ENCODE peak calls at places on chromosomes 13 and 19, in five cellular contexts. U, Y, C, H and Q are unnamed samples. For H3K9me3 and H3K4me1, the result is how much of the 10 kb centered on the place peaks cover.

GRCh38 chr19:33032218-33032781 is 32.4 kb downstream of the RHPN2 start:
- DNase-seq in C (no peak), H (peak), Y (no peak), U (no peak), Q (no peak)

GRCh38 chr19:55581828-55582223 is 1.2 kb upstream of the ZNF579 start:
- DNase-seq in U (no peak), C (no peak), Y (no peak), H (no peak), Q (no peak)

GRCh38 chr13:48264052-48264451 is 31.0 kb downstream of the ITM2B start:
- DNase-seq in H (no peak), U (no peak), Y (no peak), C (no peak), Q (no peak)

GRCh38 chr19:48862827-48863226 is 5.6 kb downstream of the PLEKHA4 start:
- DNase-seq in H (no peak), C (no peak), Y (no peak), U (no peak), Q (no peak)

GRCh38 chr19:46861691-46862503 is 1.1 kb downstream of the ARHGAP35 start:
- DNase-seq in U (peak), C (no peak), H (peak), Y (peak), Q (peak)

GRCh38 chr13:19845758-19846157 is 17.7 kb downstream of the ZMYM5 start:
- DNase-seq in H (no peak), C (no peak), U (no peak), Y (no peak), Q (peak)

GRCh38 chr19:43675269-43675879 is 5.4 kb upstream of the PLAUR start:
- DNase-seq in H (peak), C (no peak), U (no peak), Y (peak), Q (peak)

GRCh38 chr19:22945560-22945959 is 57.4 kb downstream of the ZNF728 start:
- DNase-seq in U (no peak), Y (no peak), H (no peak), C (no peak), Q (peak)

GRCh38 chr19:49347835-49348234 is 12.6 kb downstream of the CD37 start:
- DNase-seq in H (no peak), U (no peak), Y (no peak), C (no peak), Q (peak)

GRCh38 chr13:41137951-41138350 is 5.3 kb upstream of the KBTBD6 start:
- DNase-seq in Y (no peak), C (no peak), H (no peak), U (no peak), Q (peak)

GRCh38 chr19:44851427-44851826 is 5.3 kb downstream of the NECTIN2 start:
- DNase-seq in C (no peak), U (no peak), H (no peak), Y (no peak), Q (no peak)

GRCh38 chr13:48397744-48398143 is 15.2 kb downstream of the LPAR6 start:
- DNase-seq in H (no peak), C (no peak), U (no peak), Y (no peak), Q (no peak)

GRCh38 chr19:46907880-46908279 is 47.1 kb downstream of the ARHGAP35 start:
- DNase-seq in U (no peak), C (no peak), Y (no peak), H (no peak), Q (no peak)

GRCh38 chr19:1276620-1277007 is 1.3 kb downstream of the FAM174C start:
- DNase-seq in C (no peak), Y (no peak), H (peak), U (no peak), Q (no peak)

GRCh38 chr13:46235259-46235658 is 23.5 kb downstream of the LRRC63 start:
- DNase-seq in U (no peak), H (no peak), Y (no peak), C (no peak), Q (no peak)

GRCh38 chr13:46229251-46229650 is 17.5 kb downstream of the LRRC63 start:
- DNase-seq in Y (no peak), U (no peak), H (no peak), C (no peak), Q (no peak)

GRCh38 chr13:46232281-46232680 is 20.6 kb downstream of the LRRC63 start:
- DNase-seq in Y (no peak), U (no peak), H (no peak), C (no peak), Q (peak)
- H3K9me3 ChIP-seq in Y (under half), U (half or more), H (under half), C (under half), Q (under half)

DNA sequence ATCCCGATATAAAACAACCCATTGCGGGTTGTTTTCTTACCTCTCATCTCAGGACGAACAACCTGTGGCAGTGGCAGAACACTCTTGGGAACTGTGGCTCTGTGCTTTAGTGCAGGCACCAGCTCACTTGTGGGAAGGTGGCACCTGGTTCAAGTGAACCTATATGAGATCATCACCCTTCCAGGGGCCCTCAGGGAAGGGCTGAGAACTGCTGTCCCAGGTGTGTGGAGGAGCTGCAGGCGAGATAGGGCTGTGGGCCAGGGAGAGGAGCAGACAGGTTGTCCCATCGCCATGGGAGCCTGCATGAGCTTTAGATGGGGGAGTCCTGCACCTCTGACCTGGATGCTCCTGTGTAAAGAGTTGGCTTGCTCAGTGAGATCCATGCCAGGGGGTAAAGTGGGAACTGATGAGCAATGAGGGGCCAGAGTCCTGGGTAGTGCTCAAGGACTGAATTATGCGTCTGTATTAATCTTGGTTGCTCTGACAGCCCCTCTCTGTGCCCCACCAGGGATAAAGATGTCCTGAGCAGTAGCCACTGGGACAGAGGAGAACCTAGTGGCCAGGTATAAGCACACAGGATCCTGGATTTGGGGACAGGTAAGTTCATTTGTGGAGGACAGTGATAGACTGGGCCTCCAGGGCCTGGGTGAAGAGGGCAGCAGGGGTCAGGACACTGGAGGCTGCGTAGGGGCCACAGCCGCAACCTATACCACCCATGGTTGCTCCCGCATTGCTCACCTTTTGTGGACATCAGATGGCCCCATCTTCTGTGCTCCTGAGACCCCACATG is 8.7 kb downstream of the CEACAM4 start:
- DNase-seq in C (no peak), H (no peak), Y (no peak), U (no peak), Q (no peak)
- H3K4me1 ChIP-seq in C (under half), H (under half), Y (under half), U (under half), Q (under half)

DNA sequence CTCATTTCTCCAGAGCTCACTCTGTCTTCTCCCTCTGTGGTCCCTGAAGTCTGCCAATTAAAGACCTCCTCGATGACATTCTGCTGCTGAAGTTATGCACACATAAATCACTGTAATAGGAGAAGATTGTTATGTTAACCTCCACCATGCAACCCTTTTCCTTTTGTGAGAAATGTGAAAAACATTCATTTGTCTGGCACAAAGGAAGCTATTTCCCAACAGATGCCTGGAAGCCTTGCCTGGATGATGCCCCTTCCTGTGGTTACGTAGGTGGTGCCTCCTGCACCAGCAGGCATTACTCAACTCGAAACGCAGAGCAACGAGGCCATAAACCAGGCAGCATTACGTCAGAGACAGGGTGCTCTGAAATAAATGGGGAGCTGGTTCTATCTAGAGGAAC is 327.4 kb upstream of the ZNF507 start:
- DNase-seq in U (no peak), C (no peak), Y (no peak), H (peak), Q (peak)
- H3K9me3 ChIP-seq in U (under half), C (under half), Y (under half), H (under half), Q (under half)

DNA sequence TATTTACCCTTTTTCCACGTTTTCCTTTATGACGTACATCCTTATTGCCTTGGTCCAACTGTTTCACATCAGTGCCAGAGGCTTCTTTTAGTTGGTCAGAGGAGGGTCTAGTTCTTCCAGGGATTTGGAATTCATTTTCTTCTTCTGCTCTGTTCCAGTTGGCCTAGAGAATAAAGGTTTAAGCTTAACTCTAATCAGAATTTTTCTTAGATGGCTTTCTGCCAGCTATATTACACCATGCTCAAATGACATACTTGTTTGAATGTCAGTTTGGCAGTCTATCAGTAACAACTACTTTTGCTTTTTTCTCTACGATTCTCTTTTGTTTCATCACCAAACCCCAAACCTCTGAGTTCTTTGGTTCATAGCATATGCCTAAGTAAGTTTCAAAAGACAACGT is 16.8 kb downstream of the SPART start:
- DNase-seq in U (no peak), C (no peak), Y (no peak), H (no peak), Q (no peak)
- H3K4me1 ChIP-seq in U (under half), C (under half), Y (under half), H (under half), Q (under half)

DNA sequence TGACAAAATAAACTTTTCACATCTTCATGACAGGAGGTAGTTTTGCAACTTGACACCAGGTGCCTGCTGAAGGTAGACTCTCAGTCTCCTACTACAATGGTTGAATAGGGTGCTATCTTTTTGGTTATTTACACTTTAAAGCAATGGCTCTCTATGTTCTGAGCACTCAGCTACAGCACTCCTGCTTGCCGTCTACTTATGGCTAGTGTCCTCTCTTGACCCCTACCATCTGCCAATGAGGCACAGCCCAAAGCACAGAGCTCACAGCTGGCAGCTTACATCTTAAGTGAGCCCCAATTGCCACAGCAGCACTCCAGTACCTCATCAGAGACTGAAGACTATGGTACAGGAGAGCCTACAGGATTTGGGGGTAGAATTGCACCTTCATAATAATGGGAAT is 11.4 kb downstream of the ZNF708 start:
- DNase-seq in H (no peak), U (no peak), Y (no peak), C (no peak), Q (no peak)
- H3K9me3 ChIP-seq in H (under half), U (under half), Y (under half), C (under half), Q (under half)